ENCODE peak calls at places on chromosomes 7 and 10, in eight cellular contexts. V is uterus, J is endothelial cell of umbilical vein, L is cardiac muscle cell, B is coronary artery, M is mammary epithelial cell, Y is tibial artery, G is OCI-LY7. C is an unnamed sample.

GRCh38 chr7:80128918-80129317 is 5.7 kb upstream of the GNAI1 start:
- DNase-seq in L (no peak), Y (no peak), J (no peak), V (no peak), G (no peak), M (no peak), B (no peak), C (no peak)

GRCh38 chr7:93402944-93403343 is 170.8 kb downstream of the VPS50 start:
- DNase-seq in Y (no peak), L (no peak), V (no peak), M (no peak), G (no peak), J (no peak), B (no peak), C (no peak)

GRCh38 chr7:964401-965231 is 10.1 kb upstream of the ADAP1 start:
- DNase-seq in G (peak; percentile 43), B (no peak), Y (peak; percentile 82), M (no peak), V (peak; percentile 63), L (peak; percentile 89), J (no peak), C (no peak)

GRCh38 chr10:35132727-35133126 is 6.1 kb downstream of the CREM start:
- DNase-seq in J (no peak), L (no peak), B (no peak), G (no peak), V (no peak), M (no peak), Y (no peak), C (no peak)

GRCh38 chr10:1414893-1415292 is 322.4 kb downstream of the ADARB2 start:
- DNase-seq in V (no peak), J (no peak), B (peak; percentile 31), G (no peak), L (no peak), M (no peak), Y (no peak), C (no peak)

GRCh38 chr7:42877852-42878251 is 34.0 kb downstream of the C7orf25 start:
- DNase-seq in V (no peak), B (no peak), J (no peak), G (no peak), Y (no peak), L (no peak), M (no peak), C (no peak)

GRCh38 chr10:127971101-127971946 is 64.4 kb downstream of the PTPRE start:
- DNase-seq in J (no peak), B (peak; percentile 60), M (no peak), V (no peak), L (no peak), Y (no peak), G (no peak), C (no peak)

GRCh38 chr7:12212051-12212485 is 974 bp downstream of the TMEM106B start:
- DNase-seq in M (no peak), L (peak; percentile 68), Y (no peak), B (no peak), V (no peak), J (no peak), G (no peak), C (peak; percentile 20)

GRCh38 chr10:6148908-6149307 is 53.8 kb upstream of the PFKFB3 start:
- DNase-seq in B (no peak), G (no peak), Y (no peak), L (no peak), V (no peak), J (no peak), M (no peak), C (no peak)

GRCh38 chr7:155223021-155223420 is 74.7 kb upstream of the INSIG1 start:
- DNase-seq in G (no peak), Y (no peak), V (no peak), L (no peak), J (no peak), B (no peak), M (no peak), C (no peak)

GRCh38 chr10:43854042-43854441 is 205.4 kb upstream of the ZNF32 start:
- DNase-seq in Y (no peak), V (no peak), G (no peak), J (no peak), L (no peak), M (peak; percentile 50), B (peak; percentile 50), C (no peak)

GRCh38 chr7:85829817-85830432 is 643.1 kb upstream of the SEMA3D start:
- DNase-seq in V (no peak), J (no peak), G (peak; percentile 19), L (peak; percentile 9), M (no peak), B (no peak), Y (no peak), C (no peak)

GRCh38 chr10:67612577-67613537 is 83.1 kb downstream of the CTNNA3 start:
- DNase-seq in M (peak; percentile 45), G (no peak), L (no peak), V (no peak), Y (no peak), J (no peak), B (no peak), C (no peak)

GRCh38 chr7:12221414-12221813 is 10.3 kb downstream of the TMEM106B start:
- DNase-seq in G (no peak), Y (no peak), M (no peak), B (no peak), J (peak; percentile 61), V (no peak), L (no peak), C (no peak)

GRCh38 chr7:150778738-150779301 is 21.3 kb downstream of the TMEM176B start:
- DNase-seq in M (peak; percentile 42), Y (no peak), L (peak; percentile 87), J (peak; percentile 80), B (no peak), V (peak; percentile 82), G (peak; percentile 69), C (peak; percentile 89)

GRCh38 chr10:17588420-17588819 is 28.8 kb downstream of the HACD1 start:
- DNase-seq in J (no peak), L (no peak), B (no peak), V (no peak), Y (no peak), M (no peak), G (no peak), C (no peak)
- H3K27ac ChIP-seq in J (no peak overlapping the region), L (no peak overlapping the region), B (no peak overlapping the region), V (no peak overlapping the region), Y (no peak overlapping the region), M (no peak overlapping the region), G (no peak overlapping the region), C (no peak overlapping the region)

GRCh38 chr7:2864204-2864985 is 20.3 kb upstream of the GNA12 start:
- DNase-seq in L (no peak), Y (no peak), B (no peak), J (no peak), M (peak; percentile 43), V (no peak), G (no peak), C (no peak)
- H3K4me3 ChIP-seq in L (no peak overlapping the region), Y (peak overlapping the region; percentile 23), B (peak overlapping the region; percentile 62), J (no peak overlapping the region), M (no peak overlapping the region), V (no peak overlapping the region), G (no peak overlapping the region), C (no peak overlapping the region)

GRCh38 chr10:86755740-86756510 is 494 bp upstream of the BMPR1A start:
- DNase-seq in Y (peak; percentile 93), M (peak; percentile 85), V (peak; percentile 94), B (peak; percentile 90), G (peak; percentile 63), L (peak; percentile 97), J (no peak), C (peak; percentile 94)
- H3K27ac ChIP-seq in Y (peak overlapping the region; percentile 99), M (peak overlapping the region; percentile 87), V (peak overlapping the region; percentile 100), B (peak overlapping the region; percentile 90), G (no peak overlapping the region), L (peak overlapping the region; percentile 100), J (no peak overlapping the region), C (peak overlapping the region; percentile 91)

GRCh38 chr10:93445097-93445960 is 36.8 kb downstream of the MYOF start:
- DNase-seq in B (peak; percentile 98), V (peak; percentile 91), Y (peak; percentile 98), L (peak; percentile 95), G (peak; percentile 14), M (peak; percentile 99), J (peak; percentile 98), C (peak; percentile 100)
- H3K4me3 ChIP-seq in B (peak overlapping the region; percentile 26), V (no peak overlapping the region), Y (no peak overlapping the region), L (no peak overlapping the region), G (no peak overlapping the region), M (no peak overlapping the region), J (no peak overlapping the region), C (no peak overlapping the region)

DNA sequence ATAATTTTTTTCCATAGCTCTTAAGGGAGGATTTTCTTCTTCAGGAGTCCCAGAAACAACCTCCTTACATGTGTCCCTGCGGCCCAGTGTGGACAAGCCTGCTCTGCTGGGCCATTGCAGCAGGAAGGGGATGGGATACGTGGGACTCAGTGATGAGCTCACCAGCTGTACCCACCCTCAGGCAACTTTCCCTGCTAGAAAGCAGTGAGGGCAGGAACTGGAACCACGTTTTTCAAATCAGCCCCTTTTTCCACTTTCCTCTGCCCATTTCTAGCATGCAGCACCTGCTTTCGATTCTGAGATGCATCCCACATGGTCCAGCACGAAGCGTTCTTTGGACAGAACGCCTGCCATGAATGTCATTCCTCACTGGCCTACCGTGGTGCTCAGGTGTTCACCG is 232.7 kb downstream of the KLF6 start:
- DNase-seq in V (no peak), J (no peak), G (no peak), M (no peak), Y (no peak), B (no peak), L (no peak), C (no peak)
- H3K27ac ChIP-seq in V (no peak overlapping the region), J (no peak overlapping the region), G (no peak overlapping the region), M (no peak overlapping the region), Y (no peak overlapping the region), B (no peak overlapping the region), L (no peak overlapping the region), C (no peak overlapping the region)

GRCh38 chr10:23201837-23202236 is 9.7 kb downstream of the PTF1A start:
- DNase-seq in J (no peak), B (no peak), L (no peak), Y (no peak), V (no peak), M (no peak), G (no peak), C (no peak)
- H3K4me3 ChIP-seq in J (no peak overlapping the region), B (no peak overlapping the region), L (no peak overlapping the region), Y (no peak overlapping the region), V (no peak overlapping the region), M (no peak overlapping the region), G (no peak overlapping the region), C (no peak overlapping the region)

DNA sequence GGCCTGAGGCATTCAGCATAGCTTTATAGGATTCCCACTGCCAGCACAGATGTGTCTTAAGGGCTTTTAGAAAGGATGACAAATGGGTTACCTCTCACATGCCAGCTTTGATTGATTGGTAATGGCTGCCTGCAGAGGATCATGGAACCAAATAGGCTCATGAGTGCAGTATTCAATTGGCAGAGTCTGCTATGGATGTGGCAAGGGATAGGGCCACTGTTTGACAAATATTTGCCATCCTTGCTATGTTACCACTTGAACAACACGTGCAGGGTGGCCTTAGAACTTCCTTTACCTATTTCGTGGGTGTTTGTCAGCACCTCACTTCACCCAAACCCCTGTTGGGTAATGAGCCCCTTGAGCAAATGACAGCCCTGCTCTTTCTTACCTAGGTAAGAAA is 139.2 kb downstream of the C10orf105 start:
- DNase-seq in J (no peak), B (no peak), M (no peak), G (no peak), Y (no peak), L (no peak), V (no peak), C (no peak)
- H3K27ac ChIP-seq in J (no peak overlapping the region), B (no peak overlapping the region), M (no peak overlapping the region), G (no peak overlapping the region), Y (no peak overlapping the region), L (no peak overlapping the region), V (no peak overlapping the region), C (no peak overlapping the region)